ENCODE peak calls at places on chromosomes 6 and 20, in four cellular contexts. X, Z, F and L are unnamed samples.
A peak's percentile ranks its signal among the peaks of the same experiment; 100 is the strongest.

GRCh38 chr6:32952817-32953739 is at the start of gene HLA-DMA:
- DNase-seq in X (peak; percentile 78), Z (peak; percentile 94), F (peak; percentile 90), L (peak; percentile 95)

GRCh38 chr20:1782181-1782580 is 113.0 kb upstream of the SIRPA start:
- DNase-seq in F (no peak), Z (no peak), X (no peak), L (no peak)

GRCh38 chr20:56257604-56258003 is 9.1 kb downstream of the MC3R start:
- DNase-seq in X (no peak), Z (no peak), F (no peak), L (no peak)

GRCh38 chr20:8803065-8803464 is 265.8 kb upstream of the PLCB4 start:
- DNase-seq in F (no peak), Z (no peak), X (no peak), L (no peak)

GRCh38 chr6:148747145-148747492 is 289 bp downstream of the UST start:
- DNase-seq in F (peak; percentile 31), Z (peak; percentile 60), X (no peak), L (no peak)

GRCh38 chr20:45318386-45318939 is 10.4 kb upstream of the MATN4 start:
- DNase-seq in X (no peak), F (no peak), Z (no peak), L (no peak)

GRCh38 chr6:135163440-135163738 is 17.7 kb upstream of the MYB start:
- DNase-seq in Z (no peak), F (no peak), X (no peak), L (no peak)

GRCh38 chr20:60589624-60590023 is 631.4 kb downstream of the CDH26 start:
- DNase-seq in X (peak; percentile 3), Z (no peak), F (no peak), L (no peak)

GRCh38 chr6:44464527-44465310 is 77.2 kb downstream of the CDC5L start:
- DNase-seq in X (no peak), F (no peak), Z (peak; percentile 22), L (no peak)

GRCh38 chr6:4102687-4103244 is 23.8 kb upstream of the FAM217A start:
- DNase-seq in Z (no peak), F (peak; percentile 50), X (no peak), L (no peak)

GRCh38 chr6:110352603-110353303 is 5.4 kb downstream of the METTL24 start:
- DNase-seq in X (no peak), F (no peak), Z (no peak), L (no peak)

GRCh38 chr20:58233881-58234528 is 5.6 kb upstream of the ANKRD60 start:
- DNase-seq in F (peak; percentile 55), X (no peak), Z (no peak), L (no peak)

GRCh38 chr20:967796-968742 is 34.0 kb downstream of the RSPO4 start:
- DNase-seq in X (no peak), F (peak; percentile 37), Z (peak; percentile 10), L (no peak)

GRCh38 chr6:56752009-56752408 is 109.3 kb upstream of the DST start:
- DNase-seq in Z (peak; percentile 65), F (no peak), X (no peak), L (no peak)

GRCh38 chr6:112087916-112088315 is 525 bp downstream of the FAM229B start:
- DNase-seq in F (no peak), X (no peak), Z (no peak), L (no peak)

GRCh38 chr6:108156180-108156937 is 9.5 kb upstream of the NR2E1 start:
- DNase-seq in Z (no peak), F (no peak), X (no peak), L (no peak)

GRCh38 chr6:41524634-41525011 is 21.6 kb upstream of the FOXP4 start:
- DNase-seq in Z (no peak), F (no peak), X (no peak), L (no peak)

GRCh38 chr6:116220172-116220571 is 33.7 kb downstream of the TSPYL4 start:
- DNase-seq in Z (peak; percentile 60), X (no peak), F (no peak), L (no peak)

GRCh38 chr6:88031550-88031949 is 16.1 kb upstream of the SPACA1 start:
- DNase-seq in Z (no peak), F (no peak), X (no peak), L (no peak)

GRCh38 chr6:155026366-155027045 is 31.4 kb downstream of the TIAM2 start:
- DNase-seq in X (peak; percentile 93), Z (peak; percentile 95), F (no peak), L (no peak)

GRCh38 chr20:56691325-56691990 is 62.4 kb downstream of the TFAP2C start:
- DNase-seq in X (no peak), F (no peak), Z (no peak), L (no peak)

GRCh38 chr6:144793744-144794143 is 508.6 kb downstream of the UTRN start:
- DNase-seq in Z (no peak), F (no peak), X (no peak), L (no peak)
- H3K4me3 ChIP-seq in Z (no peak overlapping the region), F (no peak overlapping the region), X (no peak overlapping the region), L (no peak overlapping the region)

GRCh38 chr20:6240059-6240458 is 117.2 kb upstream of the FERMT1 start:
- DNase-seq in Z (no peak), X (no peak), F (no peak), L (no peak)
- H3K4me3 ChIP-seq in Z (no peak overlapping the region), X (no peak overlapping the region), F (no peak overlapping the region), L (no peak overlapping the region)

GRCh38 chr6:89562114-89562815 is 76.3 kb downstream of the LYRM2 start:
- DNase-seq in X (no peak), F (no peak), Z (no peak), L (no peak)
- H3K4me3 ChIP-seq in X (no peak overlapping the region), F (no peak overlapping the region), Z (no peak overlapping the region), L (no peak overlapping the region)

GRCh38 chr6:42727627-42728026 is 5.2 kb upstream of the PRPH2 start:
- DNase-seq in Z (no peak), F (peak; percentile 11), X (no peak), L (no peak)
- H3K4me3 ChIP-seq in Z (peak overlapping the region; percentile 61), F (no peak overlapping the region), X (no peak overlapping the region), L (peak overlapping the region; percentile 9)

GRCh38 chr20:55155360-55155759 is 680.0 kb downstream of the DOK5 start:
- DNase-seq in Z (no peak), X (no peak), F (no peak), L (no peak)

GRCh38 chr20:55159230-55159629 is 683.8 kb downstream of the DOK5 start:
- DNase-seq in F (no peak), Z (no peak), X (no peak), L (no peak)

GRCh38 chr20:55158446-55158845 is 683.1 kb downstream of the DOK5 start:
- DNase-seq in X (no peak), F (no peak), Z (no peak), L (no peak)

GRCh38 chr20:55153321-55153720 is 677.9 kb downstream of the DOK5 start:
- DNase-seq in X (no peak), F (no peak), Z (no peak), L (no peak)
- H3K4me3 ChIP-seq in X (no peak overlapping the region), F (no peak overlapping the region), Z (no peak overlapping the region), L (no peak overlapping the region)